ENCODE peak calls at places on chromosomes 3 and 15, in seven cellular contexts. S is erythroblast; U is mammary epithelial cell; D is HT1080; T is GM19239; R is nephron progenitor cell; O is activated CD4-positive, alpha-beta T cell treated with anti-CD3 and anti-CD28 coated beads for 24 hours. W is an unnamed sample.

GRCh38 chr3:53729618-53730017 is 116.6 kb downstream of the CHDH start:
- DNase-seq in S (no peak), T (no peak), U (peak), R (no peak), O (no peak), D (no peak), W (no peak)

GRCh38 chr15:57591822-57592367 is at the start of gene MYZAP:
- DNase-seq in U (no peak), T (peak), O (peak), R (peak), D (peak), S (peak), W (peak)

GRCh38 chr3:31213869-31214486 is 318.7 kb upstream of the STT3B start:
- DNase-seq in R (no peak), S (no peak), U (no peak), D (peak), O (no peak), T (no peak), W (peak)

GRCh38 chr3:28915711-28916481 is 365.0 kb upstream of the RBMS3 start:
- DNase-seq in T (no peak), S (no peak), R (peak), O (no peak), D (peak), U (peak), W (peak)

GRCh38 chr3:4766263-4766662 is 213.0 kb upstream of the BHLHE40 start:
- DNase-seq in U (no peak), S (no peak), O (no peak), R (no peak), D (no peak), T (no peak), W (no peak)

GRCh38 chr15:31387101-31387482 is 60.5 kb downstream of the KLF13 start:
- DNase-seq in T (no peak), U (no peak), D (no peak), O (no peak), R (no peak), S (no peak), W (no peak)

GRCh38 chr15:71437919-71438318 is 322.6 kb downstream of the THSD4 start:
- DNase-seq in S (no peak), R (no peak), T (no peak), D (no peak), O (no peak), U (no peak), W (peak)

GRCh38 chr15:77033417-77033728 is 37.5 kb downstream of the TSPAN3 start:
- DNase-seq in U (no peak), S (no peak), O (no peak), R (no peak), D (no peak), T (no peak), W (no peak)

GRCh38 chr15:35596261-35596660 is 50.3 kb upstream of the DPH6 start:
- DNase-seq in D (no peak), U (no peak), T (no peak), R (no peak), S (no peak), O (no peak), W (peak)

GRCh38 chr3:138696661-138697370 is 88.2 kb downstream of the FAIM start:
- DNase-seq in S (no peak), D (no peak), R (no peak), O (no peak), T (no peak), U (no peak), W (peak)

GRCh38 chr3:36166477-36166876 is 213.8 kb upstream of the STAC start:
- DNase-seq in O (no peak), D (peak), S (no peak), T (no peak), R (no peak), U (peak), W (peak)

GRCh38 chr3:138400651-138401070 is 33.8 kb upstream of the ESYT3 start:
- DNase-seq in T (no peak), D (no peak), U (no peak), R (no peak), S (no peak), O (no peak), W (no peak)

GRCh38 chr15:60183366-60183765 is 179.3 kb downstream of the FOXB1 start:
- DNase-seq in U (no peak), O (no peak), R (no peak), S (no peak), T (no peak), D (no peak), W (no peak)

GRCh38 chr15:31338879-31339557 is 12.4 kb downstream of the KLF13 start:
- DNase-seq in S (no peak), R (peak), U (peak), T (peak), O (no peak), D (peak), W (peak)

GRCh38 chr3:89266074-89266473 is 158.7 kb downstream of the EPHA3 start:
- DNase-seq in O (no peak), R (no peak), U (no peak), S (no peak), T (no peak), D (no peak), W (no peak)

GRCh38 chr15:42077680-42078079 is 16.7 kb downstream of the PLA2G4D start:
- DNase-seq in S (no peak), U (no peak), D (no peak), O (no peak), T (no peak), R (no peak), W (no peak)

GRCh38 chr3:149610351-149611105 is 47.3 kb downstream of the WWTR1 start:
- DNase-seq in D (no peak), O (no peak), S (no peak), R (no peak), T (no peak), U (no peak), W (no peak)

GRCh38 chr3:183592820-183593219 is 37.3 kb upstream of the KLHL6 start:
- DNase-seq in T (no peak), U (no peak), S (no peak), O (no peak), D (no peak), R (no peak), W (no peak)

GRCh38 chr15:90035095-90035834 is 34.1 kb downstream of the ZNF710 start:
- DNase-seq in D (no peak), O (no peak), T (no peak), R (no peak), S (no peak), U (no peak), W (peak)

GRCh38 chr3:65776494-65776893 is 262.2 kb downstream of the MAGI1 start:
- DNase-seq in R (no peak), U (peak), D (peak), T (no peak), S (no peak), O (no peak), W (peak)

GRCh38 chr3:100358413-100358812 is 23.9 kb downstream of the NIT2 start:
- DNase-seq in U (no peak), S (no peak), T (no peak), D (no peak), O (no peak), R (no peak), W (no peak)

GRCh38 chr15:71117906-71118305 is 2.6 kb downstream of the THSD4 start:
- DNase-seq in D (no peak), T (no peak), R (no peak), U (no peak), S (no peak), O (no peak), W (no peak)

GRCh38 chr3:2697589-2697988 is 412.6 kb downstream of the IL5RA start:
- DNase-seq in R (no peak), O (no peak), S (no peak), T (no peak), U (no peak), D (no peak), W (no peak)

GRCh38 chr15:69576948-69577351 is 124.3 kb downstream of the RPLP1 start:
- DNase-seq in T (no peak), R (no peak), U (no peak), O (no peak), S (no peak), D (no peak), W (no peak)